ENCODE peak calls at places on chromosome 6, in ten cellular contexts. U, C, A, Q, D, X, N, K, Z and S are unnamed samples.

GRCh38 chr6:148999501-148999900 is 252.7 kb downstream of the UST start:
- DNase-seq in U (no peak), C (no peak), A (no peak), Q (no peak), D (no peak), X (no peak), N (no peak), K (no peak), Z (no peak), S (no peak)

GRCh38 chr6:101393291-101394251 is at the start of gene GRIK2:
- DNase-seq in U (no peak), C (no peak), A (no peak), Q (no peak), D (no peak), X (peak), N (no peak), K (no peak), Z (peak), S (peak)

GRCh38 chr6:87903299-87903698 is 144.3 kb upstream of the SPACA1 start:
- DNase-seq in U (no peak), C (no peak), A (no peak), Q (no peak), D (no peak), X (no peak), N (no peak), K (no peak), Z (no peak), S (no peak)

GRCh38 chr6:48325701-48326100 is 214.7 kb upstream of the PTCHD4 start:
- DNase-seq in U (no peak), C (no peak), A (no peak), Q (no peak), D (no peak), X (no peak), N (no peak), K (no peak), Z (no peak), S (no peak)

GRCh38 chr6:32645047-32645703 is 8.0 kb downstream of the HLA-DQA1 start:
- DNase-seq in U (no peak), C (no peak), A (no peak), Q (no peak), D (no peak), X (no peak), N (no peak), K (no peak), Z (no peak), S (no peak)

GRCh38 chr6:15088904-15089568 is 156.8 kb upstream of the JARID2 start:
- DNase-seq in U (no peak), C (no peak), A (no peak), Q (no peak), D (no peak), X (no peak), N (no peak), K (no peak), Z (peak), S (no peak)

GRCh38 chr6:107606407-107606806 is 116.5 kb downstream of the SOBP start:
- DNase-seq in U (no peak), C (no peak), A (no peak), Q (no peak), D (no peak), X (no peak), N (no peak), K (no peak), Z (no peak), S (no peak)

GRCh38 chr6:15504040-15504491 is 158.8 kb downstream of the DTNBP1 start:
- DNase-seq in U (no peak), C (peak), A (no peak), Q (no peak), D (no peak), X (peak), N (peak), K (no peak), Z (no peak), S (peak)

GRCh38 chr6:35669441-35669776 is 19.3 kb downstream of the FKBP5 start:
- DNase-seq in U (no peak), C (no peak), A (no peak), Q (no peak), D (no peak), X (no peak), N (no peak), K (no peak), Z (no peak), S (no peak)

GRCh38 chr6:39102821-39103136 is 12.2 kb downstream of the SAYSD1 start:
- DNase-seq in U (no peak), C (no peak), A (peak), Q (no peak), D (no peak), X (no peak), N (no peak), K (no peak), Z (no peak), S (no peak)

DNA sequence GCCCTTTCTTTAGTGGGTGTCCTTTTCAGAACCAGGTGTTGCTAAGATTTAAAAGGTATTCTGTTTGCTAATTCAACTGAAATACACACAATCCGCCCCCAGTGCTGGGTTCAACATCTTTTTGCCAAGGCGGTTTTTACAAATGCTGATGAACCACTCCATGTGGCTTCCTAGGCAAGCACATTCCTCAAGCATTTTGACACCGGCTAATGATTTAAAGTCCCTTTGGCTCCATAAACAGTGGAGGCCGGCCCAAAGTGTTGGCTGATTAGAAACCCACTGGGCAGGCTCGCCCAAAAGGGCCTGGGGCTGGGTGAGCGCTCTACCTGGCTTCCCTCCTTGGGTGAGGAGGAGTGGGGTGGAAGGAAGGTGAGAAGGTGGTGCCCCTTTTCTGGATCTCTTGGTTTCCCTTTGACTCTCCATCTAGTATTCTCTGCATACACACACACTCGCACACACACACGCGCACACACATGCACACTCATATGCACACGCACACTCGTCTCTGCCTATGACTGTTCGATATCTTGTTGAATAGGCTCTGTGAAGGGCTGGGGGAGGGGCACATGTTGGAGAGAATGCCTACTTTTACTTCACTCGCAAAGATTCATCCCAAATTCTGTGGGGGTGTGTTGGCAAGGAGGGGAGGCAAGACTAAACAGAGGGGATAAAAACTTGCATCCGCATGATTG is 66.7 kb upstream of the ARMC2 start:
- DNase-seq in U (no peak), C (no peak), A (peak), Q (no peak), D (peak), X (no peak), N (no peak), K (no peak), Z (no peak), S (no peak)
- H3K4me3 ChIP-seq in U (peak), C (peak), A (peak), Q (no peak), D (peak), X (peak), N (peak), K (peak), Z (no peak), S (peak)

GRCh38 chr6:2938004-2938631 is 33.2 kb downstream of the SERPINB6 start:
- DNase-seq in U (peak), C (no peak), A (no peak), Q (no peak), D (no peak), X (no peak), N (peak), K (no peak), Z (no peak), S (no peak)

GRCh38 chr6:2935566-2936291 is 32.6 kb upstream of the SERPINB9 start:
- DNase-seq in U (peak), C (peak), A (no peak), Q (no peak), D (no peak), X (peak), N (peak), K (no peak), Z (no peak), S (no peak)

GRCh38 chr6:2938632-2939083 is 32.7 kb downstream of the SERPINB6 start:
- DNase-seq in U (peak), C (no peak), A (no peak), Q (no peak), D (no peak), X (no peak), N (peak), K (peak), Z (no peak), S (peak)

GRCh38 chr6:2939315-2940009 is 31.9 kb downstream of the SERPINB6 start:
- DNase-seq in U (peak), C (peak), A (peak), Q (no peak), D (no peak), X (peak), N (peak), K (no peak), Z (no peak), S (no peak)

GRCh38 chr6:2937627-2938003 is 33.8 kb downstream of the SERPINB6 start:
- DNase-seq in U (no peak), C (no peak), A (no peak), Q (no peak), D (no peak), X (no peak), N (peak), K (no peak), Z (no peak), S (no peak)
- TF ChIP-seq POLR2AphosphoS5 in U (no peak), C (no peak), A (no peak), Q (no peak), D (no peak), X (no peak), N (no peak), K (no peak), Z (no peak), S (no peak)

GRCh38 chr6:25197116-25197515 is 82.1 kb upstream of the CARMIL1 start:
- DNase-seq in U (no peak), C (no peak), A (no peak), Q (no peak), D (no peak), X (no peak), N (no peak), K (no peak), Z (no peak), S (no peak)

GRCh38 chr6:25199544-25199943 is 79.6 kb upstream of the CARMIL1 start:
- DNase-seq in U (no peak), C (no peak), A (no peak), Q (no peak), D (no peak), X (no peak), N (no peak), K (no peak), Z (no peak), S (no peak)

GRCh38 chr6:25205629-25206028 is 73.5 kb upstream of the CARMIL1 start:
- DNase-seq in U (no peak), C (no peak), A (no peak), Q (no peak), D (no peak), X (no peak), N (no peak), K (no peak), Z (no peak), S (no peak)

DNA sequence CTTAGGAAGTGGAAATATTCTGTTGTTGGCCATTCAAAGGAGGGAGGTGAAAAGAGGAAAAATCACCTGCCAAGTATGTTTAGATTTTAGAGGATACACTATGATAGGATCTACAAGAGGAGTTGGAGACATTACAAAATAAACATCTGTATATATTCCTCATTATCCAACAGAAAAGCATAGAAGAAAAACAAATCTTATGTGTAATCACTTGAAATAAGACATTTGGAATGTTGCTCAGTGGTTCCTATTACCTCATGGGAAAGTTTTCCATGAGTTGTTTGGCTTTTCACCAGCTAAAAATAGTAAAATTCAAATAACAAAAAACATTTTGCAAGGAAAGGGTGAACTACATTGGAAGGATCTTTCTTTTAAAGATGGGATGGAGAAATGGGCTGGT is 76.7 kb upstream of the CARMIL1 start:
- DNase-seq in U (no peak), C (no peak), A (no peak), Q (no peak), D (no peak), X (no peak), N (no peak), K (no peak), Z (no peak), S (no peak)
- TF ChIP-seq EP300 in U (no peak), C (no peak), A (no peak), Q (no peak), D (no peak), X (no peak), N (no peak), K (no peak), Z (no peak), S (no peak)

DNA sequence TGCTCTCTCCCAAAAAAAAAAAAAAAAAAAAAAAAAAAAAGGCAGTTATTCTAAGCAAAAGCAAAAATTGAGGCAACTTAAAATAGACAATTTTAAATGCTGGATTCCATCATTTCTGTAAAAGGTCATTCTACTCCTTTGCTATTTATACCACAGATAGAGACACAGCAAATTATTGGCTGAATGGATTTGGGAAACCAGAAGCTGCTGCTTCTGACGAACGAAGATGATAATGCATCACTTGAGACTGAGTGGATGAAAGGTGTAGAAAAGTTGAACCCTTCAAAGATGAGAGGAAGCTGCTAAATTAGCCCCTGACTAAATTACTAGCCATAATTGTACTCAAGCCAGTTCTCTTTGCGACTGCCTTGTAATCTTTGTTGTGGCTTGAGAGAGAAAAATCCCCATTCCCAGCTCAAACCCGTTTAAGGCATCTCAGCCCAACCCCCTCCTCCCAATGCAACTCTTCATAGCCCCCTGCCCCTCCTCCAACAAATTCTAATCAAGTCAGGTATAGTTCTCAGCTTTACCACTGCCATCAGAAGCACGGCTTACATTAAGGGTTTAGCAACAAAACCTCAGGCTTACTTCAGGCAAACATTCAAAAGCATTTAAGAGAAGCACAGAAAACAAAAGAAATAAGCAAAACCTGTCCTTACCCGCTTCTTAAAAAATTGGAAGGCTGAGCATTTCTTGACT is 1.0 kb downstream of the SGK1 start:
- DNase-seq in U (no peak), C (no peak), A (no peak), Q (no peak), D (no peak), X (no peak), N (no peak), K (no peak), Z (no peak), S (no peak)
- H3K4me3 ChIP-seq in U (peak), C (peak), A (peak), Q (peak), D (peak), X (peak), N (peak), K (no peak), Z (no peak), S (peak)

GRCh38 chr6:17484201-17484606 is 90.8 kb downstream of the CAP2 start:
- DNase-seq in U (no peak), C (no peak), A (no peak), Q (no peak), D (no peak), X (no peak), N (no peak), K (no peak), Z (no peak), S (no peak)

GRCh38 chr6:17486680-17487079 is 93.3 kb downstream of the CAP2 start:
- DNase-seq in U (no peak), C (no peak), A (no peak), Q (no peak), D (no peak), X (peak), N (no peak), K (no peak), Z (no peak), S (no peak)

GRCh38 chr6:17483391-17484016 is 90.1 kb downstream of the CAP2 start:
- DNase-seq in U (no peak), C (no peak), A (peak), Q (no peak), D (no peak), X (no peak), N (no peak), K (no peak), Z (no peak), S (no peak)

GRCh38 chr6:17485181-17485580 is 91.8 kb downstream of the CAP2 start:
- DNase-seq in U (no peak), C (no peak), A (peak), Q (no peak), D (no peak), X (no peak), N (no peak), K (no peak), Z (no peak), S (no peak)

GRCh38 chr6:17485946-17486345 is 92.6 kb downstream of the CAP2 start:
- DNase-seq in U (no peak), C (no peak), A (no peak), Q (no peak), D (no peak), X (no peak), N (no peak), K (no peak), Z (no peak), S (no peak)
- TF ChIP-seq POLR2AphosphoS5 in U (no peak), C (no peak), A (no peak), Q (no peak), D (no peak), X (no peak), N (no peak), K (no peak), Z (no peak), S (no peak)

DNA sequence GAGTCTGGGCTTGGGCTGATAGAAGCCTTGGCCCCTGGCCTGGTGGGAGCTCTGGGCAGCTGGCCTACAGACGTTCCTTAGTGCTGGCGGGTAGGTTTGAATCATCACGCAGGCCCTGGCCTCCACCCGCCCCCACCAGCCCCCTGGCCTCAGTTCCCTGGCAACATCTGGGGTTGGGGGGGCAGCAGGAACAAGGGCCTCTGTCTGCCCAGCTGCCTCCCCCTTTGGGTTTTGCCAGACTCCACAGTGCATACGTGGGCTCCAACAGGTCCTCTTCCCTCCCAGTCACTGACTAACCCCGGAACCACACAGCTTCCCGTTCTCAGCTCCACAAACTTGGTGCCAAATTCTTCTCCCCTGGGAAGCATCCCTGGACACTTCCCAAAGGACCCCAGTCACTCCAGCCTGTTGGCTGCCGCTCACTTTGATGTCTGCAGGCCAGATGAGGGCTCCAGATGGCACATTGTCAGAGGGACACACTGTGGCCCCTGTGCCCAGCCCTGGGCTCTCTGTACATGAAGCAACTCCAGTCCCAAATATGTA is 957 bp upstream of the VEGFA start:
- DNase-seq in U (no peak), C (peak), A (no peak), Q (no peak), D (no peak), X (peak), N (no peak), K (no peak), Z (no peak), S (no peak)
- TF ChIP-seq EP300 in U (no peak), C (no peak), A (no peak), Q (no peak), D (no peak), X (no peak), N (no peak), K (no peak), Z (no peak), S (no peak)

GRCh38 chr6:129208415-129209034 is 325.6 kb downstream of the LAMA2 start:
- DNase-seq in U (no peak), C (no peak), A (no peak), Q (no peak), D (no peak), X (no peak), N (no peak), K (no peak), Z (no peak), S (no peak)
- H3K4me3 ChIP-seq in U (no peak), C (no peak), A (no peak), Q (no peak), D (no peak), X (no peak), N (no peak), K (no peak), Z (no peak), S (no peak)